ENCODE peak calls at places on chromosomes 2 and 18, in five cellular contexts. K, R, P, S and V are unnamed samples.

GRCh38 chr2:179429060-179429471 is 164.4 kb upstream of the SESTD1 start:
- DNase-seq in K (no peak), R (peak; percentile 60), P (no peak), S (no peak), V (no peak)

GRCh38 chr2:202423139-202423538 is 47.0 kb downstream of the BMPR2 start:
- DNase-seq in K (no peak), R (no peak), P (no peak), S (no peak), V (no peak)

GRCh38 chr2:129717560-129718128 is 261.8 kb upstream of the RAB6C start:
- DNase-seq in K (no peak), R (no peak), P (no peak), S (no peak), V (no peak)

GRCh38 chr2:230160112-230160660 is 59.6 kb downstream of the SP110 start:
- DNase-seq in K (peak; percentile 84), R (peak; percentile 52), P (no peak), S (peak; percentile 58), V (peak; percentile 41)

GRCh38 chr18:32450874-32451273 is 19.8 kb downstream of the GAREM1 start:
- DNase-seq in K (no peak), R (no peak), P (no peak), S (no peak), V (no peak)

GRCh38 chr2:165791811-165792454 is 2.1 kb downstream of the GALNT3 start:
- DNase-seq in K (peak; percentile 32), R (peak; percentile 21), P (no peak), S (no peak), V (no peak)

GRCh38 chr2:121260370-121261154 is 24.4 kb downstream of the TFCP2L1 start:
- DNase-seq in K (no peak), R (no peak), P (peak; percentile 19), S (no peak), V (no peak)

GRCh38 chr2:182132605-182133004 is 147.0 kb downstream of the PPP1R1C start:
- DNase-seq in K (no peak), R (no peak), P (no peak), S (no peak), V (no peak)

GRCh38 chr2:135797497-135798274 is 39.3 kb downstream of the LCT start:
- DNase-seq in K (peak; percentile 91), R (peak; percentile 74), P (peak; percentile 81), S (peak; percentile 76), V (peak; percentile 66)

GRCh38 chr2:231687133-231687852 is 21.0 kb upstream of the PTMA start:
- DNase-seq in K (peak; percentile 71), R (peak; percentile 46), P (peak; percentile 78), S (peak; percentile 70), V (no peak)